ENCODE peak calls at places on chromosomes 3 and 15, in six cellular contexts. One of them, this sample, is unnamed.

GRCh38 chr3:58518304-58518789 is 18.6 kb downstream of the ACOX2 start:
- DNase-seq in activated CD4-positive, CD25-positive, alpha-beta regulatory T cell: no peak
- DNase-seq in body of pancreas: no peak
- DNase-seq in H9: no peak
- DNase-seq in HCEC 1CT: no peak
- DNase-seq in upper lobe of right lung: no peak
- DNase-seq in this sample: no peak

GRCh38 chr3:183548262-183548769 is 7.2 kb downstream of the KLHL6 start:
- DNase-seq in upper lobe of right lung: no peak
- DNase-seq in activated CD4-positive, CD25-positive, alpha-beta regulatory T cell: no peak
- DNase-seq in HCEC 1CT: peak
- DNase-seq in body of pancreas: peak
- DNase-seq in H9: peak
- DNase-seq in this sample: no peak

GRCh38 chr3:138365991-138366759 is 17.8 kb downstream of the MRAS start:
- DNase-seq in H9: no peak
- DNase-seq in body of pancreas: no peak
- DNase-seq in upper lobe of right lung: peak
- DNase-seq in HCEC 1CT: no peak
- DNase-seq in activated CD4-positive, CD25-positive, alpha-beta regulatory T cell: no peak
- DNase-seq in this sample: no peak

GRCh38 chr3:118117061-118117460 is 917.6 kb downstream of the IGSF11 start:
- DNase-seq in body of pancreas: no peak
- DNase-seq in activated CD4-positive, CD25-positive, alpha-beta regulatory T cell: no peak
- DNase-seq in HCEC 1CT: no peak
- DNase-seq in H9: no peak
- DNase-seq in upper lobe of right lung: no peak
- DNase-seq in this sample: no peak

GRCh38 chr3:192913540-192913939 is 4.1 kb downstream of the MB21D2 start:
- DNase-seq in body of pancreas: no peak
- DNase-seq in HCEC 1CT: no peak
- DNase-seq in activated CD4-positive, CD25-positive, alpha-beta regulatory T cell: no peak
- DNase-seq in H9: no peak
- DNase-seq in upper lobe of right lung: no peak
- DNase-seq in this sample: no peak

GRCh38 chr3:52295809-52296208 is 8.2 kb downstream of the GLYCTK start:
- DNase-seq in HCEC 1CT: no peak
- DNase-seq in activated CD4-positive, CD25-positive, alpha-beta regulatory T cell: no peak
- DNase-seq in H9: no peak
- DNase-seq in body of pancreas: no peak
- DNase-seq in upper lobe of right lung: no peak
- DNase-seq in this sample: no peak

GRCh38 chr3:172918165-172918564 is 167.6 kb downstream of the ECT2 start:
- DNase-seq in activated CD4-positive, CD25-positive, alpha-beta regulatory T cell: no peak
- DNase-seq in body of pancreas: peak
- DNase-seq in H9: no peak
- DNase-seq in upper lobe of right lung: no peak
- DNase-seq in HCEC 1CT: no peak
- DNase-seq in this sample: no peak

GRCh38 chr3:72738752-72739520 is 109.3 kb downstream of the SHQ1 start:
- DNase-seq in HCEC 1CT: no peak
- DNase-seq in H9: peak
- DNase-seq in body of pancreas: peak
- DNase-seq in upper lobe of right lung: peak
- DNase-seq in activated CD4-positive, CD25-positive, alpha-beta regulatory T cell: peak
- DNase-seq in this sample: peak

GRCh38 chr3:27626596-27627118 is 95.5 kb downstream of the EOMES start:
- DNase-seq in H9: no peak
- DNase-seq in body of pancreas: no peak
- DNase-seq in HCEC 1CT: no peak
- DNase-seq in upper lobe of right lung: no peak
- DNase-seq in activated CD4-positive, CD25-positive, alpha-beta regulatory T cell: no peak
- DNase-seq in this sample: no peak

GRCh38 chr3:66115858-66116654 is 77.3 kb upstream of the MAGI1 start:
- DNase-seq in upper lobe of right lung: no peak
- DNase-seq in HCEC 1CT: peak
- DNase-seq in activated CD4-positive, CD25-positive, alpha-beta regulatory T cell: no peak
- DNase-seq in H9: peak
- DNase-seq in body of pancreas: peak
- DNase-seq in this sample: no peak

GRCh38 chr3:71031151-71031550 is 552.4 kb downstream of the FOXP1 start:
- DNase-seq in body of pancreas: no peak
- DNase-seq in upper lobe of right lung: no peak
- DNase-seq in activated CD4-positive, CD25-positive, alpha-beta regulatory T cell: no peak
- DNase-seq in H9: no peak
- DNase-seq in HCEC 1CT: no peak
- DNase-seq in this sample: no peak

GRCh38 chr3:124812291-124813265 is 74.6 kb downstream of the ITGB5 start:
- DNase-seq in HCEC 1CT: peak
- DNase-seq in H9: no peak
- DNase-seq in body of pancreas: peak
- DNase-seq in upper lobe of right lung: no peak
- DNase-seq in activated CD4-positive, CD25-positive, alpha-beta regulatory T cell: no peak
- DNase-seq in this sample: no peak

GRCh38 chr3:105553851-105554250 is 187.1 kb downstream of the ALCAM start:
- DNase-seq in body of pancreas: no peak
- DNase-seq in H9: no peak
- DNase-seq in upper lobe of right lung: no peak
- DNase-seq in activated CD4-positive, CD25-positive, alpha-beta regulatory T cell: no peak
- DNase-seq in HCEC 1CT: peak
- DNase-seq in this sample: no peak

GRCh38 chr3:171556574-171557145 is 96.5 kb upstream of the TNIK start:
- DNase-seq in body of pancreas: peak
- DNase-seq in upper lobe of right lung: no peak
- DNase-seq in activated CD4-positive, CD25-positive, alpha-beta regulatory T cell: no peak
- DNase-seq in H9: no peak
- DNase-seq in HCEC 1CT: no peak
- DNase-seq in this sample: no peak

GRCh38 chr15:70758790-70759462 is 4.4 kb downstream of the UACA start:
- DNase-seq in H9: no peak
- DNase-seq in HCEC 1CT: no peak
- DNase-seq in upper lobe of right lung: no peak
- DNase-seq in body of pancreas: no peak
- DNase-seq in activated CD4-positive, CD25-positive, alpha-beta regulatory T cell: no peak
- DNase-seq in this sample: no peak

GRCh38 chr3:79367066-79367465 is 400.7 kb downstream of the ROBO1 start:
- DNase-seq in upper lobe of right lung: no peak
- DNase-seq in HCEC 1CT: peak
- DNase-seq in H9: no peak
- DNase-seq in body of pancreas: no peak
- DNase-seq in activated CD4-positive, CD25-positive, alpha-beta regulatory T cell: no peak
- DNase-seq in this sample: no peak

GRCh38 chr3:34157491-34157890 is 359.1 kb downstream of the PDCD6IP start:
- DNase-seq in body of pancreas: no peak
- DNase-seq in upper lobe of right lung: no peak
- DNase-seq in H9: no peak
- DNase-seq in activated CD4-positive, CD25-positive, alpha-beta regulatory T cell: no peak
- DNase-seq in HCEC 1CT: no peak
- DNase-seq in this sample: no peak

GRCh38 chr15:84985158-84985557 is 3.5 kb downstream of the PDE8A start:
- DNase-seq in upper lobe of right lung: no peak
- DNase-seq in activated CD4-positive, CD25-positive, alpha-beta regulatory T cell: no peak
- DNase-seq in body of pancreas: no peak
- DNase-seq in H9: no peak
- DNase-seq in HCEC 1CT: no peak
- DNase-seq in this sample: no peak

GRCh38 chr3:20546636-20547035 is 360.6 kb upstream of the SGO1 start:
- DNase-seq in body of pancreas: no peak
- DNase-seq in activated CD4-positive, CD25-positive, alpha-beta regulatory T cell: no peak
- DNase-seq in HCEC 1CT: no peak
- DNase-seq in upper lobe of right lung: no peak
- DNase-seq in H9: no peak
- DNase-seq in this sample: no peak

GRCh38 chr3:152183473-152183872 is 85.3 kb upstream of the MBNL1 start:
- DNase-seq in HCEC 1CT: peak
- DNase-seq in activated CD4-positive, CD25-positive, alpha-beta regulatory T cell: peak
- DNase-seq in body of pancreas: peak
- DNase-seq in H9: peak
- DNase-seq in upper lobe of right lung: no peak
- DNase-seq in this sample: no peak

GRCh38 chr15:38521316-38521715 is 43.3 kb downstream of the RASGRP1 start:
- DNase-seq in HCEC 1CT: no peak
- DNase-seq in body of pancreas: no peak
- DNase-seq in H9: no peak
- DNase-seq in upper lobe of right lung: no peak
- DNase-seq in activated CD4-positive, CD25-positive, alpha-beta regulatory T cell: no peak
- DNase-seq in this sample: no peak

GRCh38 chr3:152688313-152688712 is 146.6 kb upstream of the P2RY1 start:
- DNase-seq in upper lobe of right lung: no peak
- DNase-seq in H9: peak
- DNase-seq in activated CD4-positive, CD25-positive, alpha-beta regulatory T cell: no peak
- DNase-seq in body of pancreas: no peak
- DNase-seq in HCEC 1CT: no peak
- DNase-seq in this sample: no peak

GRCh38 chr3:71673486-71673885 is 51.7 kb downstream of the EIF4E3 start:
- DNase-seq in activated CD4-positive, CD25-positive, alpha-beta regulatory T cell: no peak
- DNase-seq in HCEC 1CT: no peak
- DNase-seq in upper lobe of right lung: no peak
- DNase-seq in body of pancreas: no peak
- DNase-seq in H9: no peak
- DNase-seq in this sample: no peak

This sample was measured in stimulated activated CD4-positive, alpha-beta T cell treated with anti-CD3 and anti-CD28 coated beads, Interleukin-1b, Interleukin-23, amount 100 ng/mL, for 1 hour.